ENCODE peak calls at places on chromosomes 5 and 9, in six cellular contexts. One of them, this sample, is unnamed.

GRCh38 chr9:127754761-127755557 is 19.9 kb upstream of the TOR2A start:
- DNase-seq in hypothalamus: no peak
- DNase-seq in retina: no peak
- DNase-seq in GM12891: no peak
- DNase-seq in frontal cortex: peak
- DNase-seq in AG09309: no peak
- DNase-seq in this sample: peak

GRCh38 chr5:95759634-95760033 is 28.5 kb downstream of the RHOBTB3 start:
- DNase-seq in hypothalamus: no peak
- DNase-seq in retina: no peak
- DNase-seq in GM12891: no peak
- DNase-seq in frontal cortex: no peak
- DNase-seq in AG09309: no peak
- DNase-seq in this sample: no peak

GRCh38 chr9:38027714-38028113 is 41.3 kb downstream of the SHB start:
- DNase-seq in hypothalamus: no peak
- DNase-seq in retina: no peak
- DNase-seq in GM12891: no peak
- DNase-seq in frontal cortex: no peak
- DNase-seq in AG09309: no peak
- DNase-seq in this sample: no peak

GRCh38 chr5:28750236-28750635 is 1711.8 kb upstream of the CDH9 start:
- DNase-seq in hypothalamus: no peak
- DNase-seq in retina: no peak
- DNase-seq in GM12891: no peak
- DNase-seq in frontal cortex: no peak
- DNase-seq in AG09309: no peak
- DNase-seq in this sample: no peak

GRCh38 chr5:25604682-25605081 is 959.9 kb upstream of the CDH10 start:
- DNase-seq in hypothalamus: no peak
- DNase-seq in retina: no peak
- DNase-seq in GM12891: no peak
- DNase-seq in frontal cortex: no peak
- DNase-seq in AG09309: no peak
- DNase-seq in this sample: no peak

GRCh38 chr9:98785333-98785933 is 10.9 kb downstream of the ANKS6 start:
- DNase-seq in hypothalamus: no peak
- DNase-seq in retina: no peak
- DNase-seq in GM12891: no peak
- DNase-seq in frontal cortex: no peak
- DNase-seq in AG09309: no peak
- DNase-seq in this sample: no peak

GRCh38 chr5:146878471-146879172 is at the start of gene PPP2R2B:
- DNase-seq in hypothalamus: peak
- DNase-seq in retina: peak
- DNase-seq in GM12891: no peak
- DNase-seq in frontal cortex: peak
- DNase-seq in AG09309: no peak
- DNase-seq in this sample: peak

GRCh38 chr5:80238778-80239679 is 16.8 kb downstream of the SERINC5 start:
- DNase-seq in hypothalamus: peak
- DNase-seq in retina: peak
- DNase-seq in GM12891: no peak
- DNase-seq in frontal cortex: no peak
- DNase-seq in AG09309: no peak
- DNase-seq in this sample: no peak

GRCh38 chr5:99553411-99553810 is 624.6 kb upstream of the CHD1 start:
- DNase-seq in hypothalamus: no peak
- DNase-seq in retina: no peak
- DNase-seq in GM12891: no peak
- DNase-seq in frontal cortex: no peak
- DNase-seq in AG09309: no peak
- DNase-seq in this sample: no peak

GRCh38 chr9:2324742-2325141 is 296.8 kb upstream of the VLDLR start:
- DNase-seq in hypothalamus: no peak
- DNase-seq in retina: no peak
- DNase-seq in GM12891: no peak
- DNase-seq in frontal cortex: no peak
- DNase-seq in AG09309: no peak
- DNase-seq in this sample: no peak

GRCh38 chr9:136092741-136093140 is 2.3 kb downstream of the NACC2 start:
- DNase-seq in hypothalamus: no peak
- DNase-seq in retina: no peak
- DNase-seq in GM12891: no peak
- DNase-seq in frontal cortex: no peak
- DNase-seq in AG09309: no peak
- DNase-seq in this sample: no peak

GRCh38 chr9:74496819-74497749 is at the start of gene RORB:
- DNase-seq in hypothalamus: peak
- DNase-seq in retina: peak
- DNase-seq in GM12891: peak
- DNase-seq in frontal cortex: peak
- DNase-seq in AG09309: no peak
- DNase-seq in this sample: peak

GRCh38 chr5:52702877-52703276 is 84.8 kb upstream of the ITGA1 start:
- DNase-seq in hypothalamus: no peak
- DNase-seq in retina: no peak
- DNase-seq in GM12891: no peak
- DNase-seq in frontal cortex: no peak
- DNase-seq in AG09309: no peak
- DNase-seq in this sample: no peak

GRCh38 chr9:98002808-98003207 is 19.7 kb downstream of the ANP32B start:
- DNase-seq in hypothalamus: no peak
- DNase-seq in retina: no peak
- DNase-seq in GM12891: no peak
- DNase-seq in frontal cortex: no peak
- DNase-seq in AG09309: no peak
- DNase-seq in this sample: no peak

GRCh38 chr9:32707326-32707725 is 71.9 kb upstream of the TAF1L start:
- DNase-seq in hypothalamus: no peak
- DNase-seq in retina: no peak
- DNase-seq in GM12891: no peak
- DNase-seq in frontal cortex: no peak
- DNase-seq in AG09309: no peak
- DNase-seq in this sample: no peak

GRCh38 chr5:137696481-137696880 is 39.4 kb downstream of the KLHL3 start:
- DNase-seq in hypothalamus: no peak
- DNase-seq in retina: no peak
- DNase-seq in GM12891: no peak
- DNase-seq in frontal cortex: no peak
- DNase-seq in AG09309: no peak
- DNase-seq in this sample: no peak